ENCODE peak calls at places on chromosomes 13 and 19, in ten cellular contexts. One of them, this sample, is unnamed.

GRCh38 chr13:30020726-30021312 is 170.4 kb upstream of the UBL3 start:
- DNase-seq in AG09319: no peak
- DNase-seq in GM12865: no peak
- DNase-seq in GF-D8: no peak
- DNase-seq in fibroblast of mammary gland: peak; percentile 54
- DNase-seq in left ventricle myocardium inferior: no peak
- DNase-seq in HuH-7: no peak
- DNase-seq in H54: peak; percentile 16
- DNase-seq in AG10803: peak; percentile 25
- DNase-seq in left cardiac atrium: no peak
- DNase-seq in this sample: no peak

GRCh38 chr13:44218501-44219240 is 155.0 kb upstream of the SERP2 start:
- DNase-seq in HuH-7: no peak
- DNase-seq in GF-D8: no peak
- DNase-seq in GM12865: no peak
- DNase-seq in left ventricle myocardium inferior: peak; percentile 76
- DNase-seq in AG09319: no peak
- DNase-seq in fibroblast of mammary gland: peak; percentile 52
- DNase-seq in left cardiac atrium: peak; percentile 79
- DNase-seq in AG10803: no peak
- DNase-seq in H54: no peak
- DNase-seq in this sample: no peak

GRCh38 chr13:46637213-46637612 is 84.2 kb downstream of the LRCH1 start:
- DNase-seq in left ventricle myocardium inferior: no peak
- DNase-seq in AG10803: no peak
- DNase-seq in fibroblast of mammary gland: no peak
- DNase-seq in H54: no peak
- DNase-seq in GF-D8: no peak
- DNase-seq in left cardiac atrium: no peak
- DNase-seq in AG09319: no peak
- DNase-seq in GM12865: no peak
- DNase-seq in HuH-7: no peak
- DNase-seq in this sample: no peak

GRCh38 chr13:49097374-49097773 is 121.7 kb downstream of the FNDC3A start:
- DNase-seq in AG09319: peak; percentile 31
- DNase-seq in H54: no peak
- DNase-seq in AG10803: peak; percentile 63
- DNase-seq in GF-D8: no peak
- DNase-seq in GM12865: no peak
- DNase-seq in left ventricle myocardium inferior: no peak
- DNase-seq in left cardiac atrium: no peak
- DNase-seq in fibroblast of mammary gland: peak; percentile 97
- DNase-seq in HuH-7: no peak
- DNase-seq in this sample: peak; percentile 50

GRCh38 chr13:102696465-102696864 is 1.6 kb upstream of the METTL21C start:
- DNase-seq in AG10803: no peak
- DNase-seq in AG09319: no peak
- DNase-seq in GM12865: no peak
- DNase-seq in fibroblast of mammary gland: no peak
- DNase-seq in left cardiac atrium: no peak
- DNase-seq in H54: no peak
- DNase-seq in left ventricle myocardium inferior: no peak
- DNase-seq in GF-D8: no peak
- DNase-seq in HuH-7: no peak
- DNase-seq in this sample: no peak

GRCh38 chr19:29120471-29120870 is 92.5 kb downstream of the UQCRFS1 start:
- DNase-seq in AG10803: no peak
- DNase-seq in fibroblast of mammary gland: no peak
- DNase-seq in GM12865: no peak
- DNase-seq in AG09319: no peak
- DNase-seq in left ventricle myocardium inferior: no peak
- DNase-seq in left cardiac atrium: no peak
- DNase-seq in H54: no peak
- DNase-seq in GF-D8: no peak
- DNase-seq in HuH-7: no peak
- DNase-seq in this sample: no peak

GRCh38 chr13:22080832-22081231 is 410.0 kb downstream of the FGF9 start:
- DNase-seq in fibroblast of mammary gland: no peak
- DNase-seq in GF-D8: no peak
- DNase-seq in AG10803: no peak
- DNase-seq in HuH-7: no peak
- DNase-seq in GM12865: no peak
- DNase-seq in AG09319: no peak
- DNase-seq in left cardiac atrium: no peak
- DNase-seq in left ventricle myocardium inferior: no peak
- DNase-seq in H54: no peak
- DNase-seq in this sample: no peak

GRCh38 chr19:9467161-9467560 is 31.3 kb downstream of the ZNF560 start:
- DNase-seq in fibroblast of mammary gland: no peak
- DNase-seq in AG09319: no peak
- DNase-seq in AG10803: no peak
- DNase-seq in H54: no peak
- DNase-seq in left cardiac atrium: no peak
- DNase-seq in GM12865: no peak
- DNase-seq in HuH-7: no peak
- DNase-seq in left ventricle myocardium inferior: no peak
- DNase-seq in GF-D8: no peak
- DNase-seq in this sample: no peak

GRCh38 chr13:21971662-21972635 is 301.1 kb downstream of the FGF9 start:
- DNase-seq in AG10803: peak; percentile 89
- DNase-seq in GM12865: no peak
- DNase-seq in GF-D8: no peak
- DNase-seq in left ventricle myocardium inferior: no peak
- DNase-seq in AG09319: no peak
- DNase-seq in HuH-7: no peak
- DNase-seq in H54: no peak
- DNase-seq in left cardiac atrium: no peak
- DNase-seq in fibroblast of mammary gland: no peak
- DNase-seq in this sample: no peak

GRCh38 chr13:51822106-51822840 is 18.3 kb upstream of the DHRS12 start:
- DNase-seq in H54: no peak
- DNase-seq in AG09319: no peak
- DNase-seq in fibroblast of mammary gland: no peak
- DNase-seq in GM12865: no peak
- DNase-seq in left ventricle myocardium inferior: no peak
- DNase-seq in GF-D8: no peak
- DNase-seq in HuH-7: no peak
- DNase-seq in AG10803: no peak
- DNase-seq in left cardiac atrium: no peak
- DNase-seq in this sample: no peak

GRCh38 chr19:40133491-40133890 is 42.7 kb upstream of the ZNF780A start:
- DNase-seq in GF-D8: no peak
- DNase-seq in left cardiac atrium: no peak
- DNase-seq in GM12865: no peak
- DNase-seq in AG09319: no peak
- DNase-seq in left ventricle myocardium inferior: no peak
- DNase-seq in AG10803: no peak
- DNase-seq in HuH-7: no peak
- DNase-seq in fibroblast of mammary gland: no peak
- DNase-seq in H54: no peak
- DNase-seq in this sample: no peak

GRCh38 chr19:33446156-33446917 is 72.8 kb downstream of the CEBPG start:
- DNase-seq in GM12865: no peak
- DNase-seq in HuH-7: no peak
- DNase-seq in left cardiac atrium: peak; percentile 5
- DNase-seq in left ventricle myocardium inferior: peak; percentile 7
- DNase-seq in AG09319: no peak
- DNase-seq in GF-D8: no peak
- DNase-seq in H54: no peak
- DNase-seq in fibroblast of mammary gland: peak; percentile 48
- DNase-seq in AG10803: no peak
- DNase-seq in this sample: no peak

GRCh38 chr13:46057251-46058015 is 4.9 kb upstream of the ZC3H13 start:
- DNase-seq in H54: no peak
- DNase-seq in HuH-7: no peak
- DNase-seq in GM12865: no peak
- DNase-seq in GF-D8: peak; percentile 41
- DNase-seq in AG10803: peak; percentile 75
- DNase-seq in left cardiac atrium: no peak
- DNase-seq in AG09319: no peak
- DNase-seq in left ventricle myocardium inferior: no peak
- DNase-seq in fibroblast of mammary gland: peak; percentile 45
- DNase-seq in this sample: no peak

GRCh38 chr19:16160943-16161560 is 12.3 kb downstream of the CIB3 start:
- DNase-seq in GF-D8: no peak
- DNase-seq in H54: peak; percentile 74
- DNase-seq in fibroblast of mammary gland: peak; percentile 89
- DNase-seq in left ventricle myocardium inferior: no peak
- DNase-seq in AG09319: no peak
- DNase-seq in left cardiac atrium: no peak
- DNase-seq in AG10803: peak; percentile 30
- DNase-seq in HuH-7: no peak
- DNase-seq in GM12865: no peak
- DNase-seq in this sample: peak; percentile 73

GRCh38 chr13:61128850-61129645 is 286.6 kb downstream of the PCDH20 start:
- DNase-seq in fibroblast of mammary gland: no peak
- DNase-seq in GM12865: no peak
- DNase-seq in GF-D8: no peak
- DNase-seq in AG10803: no peak
- DNase-seq in AG09319: no peak
- DNase-seq in HuH-7: no peak
- DNase-seq in left ventricle myocardium inferior: no peak
- DNase-seq in H54: no peak
- DNase-seq in left cardiac atrium: no peak
- DNase-seq in this sample: no peak

GRCh38 chr13:59477011-59477410 is 686.7 kb downstream of the DIAPH3 start:
- DNase-seq in left cardiac atrium: no peak
- DNase-seq in AG10803: no peak
- DNase-seq in H54: no peak
- DNase-seq in HuH-7: no peak
- DNase-seq in GM12865: peak; percentile 7
- DNase-seq in fibroblast of mammary gland: no peak
- DNase-seq in GF-D8: no peak
- DNase-seq in AG09319: no peak
- DNase-seq in left ventricle myocardium inferior: no peak
- DNase-seq in this sample: no peak

GRCh38 chr19:18865973-18866799 is 29.8 kb downstream of the CERS1 start:
- DNase-seq in AG09319: no peak
- DNase-seq in left ventricle myocardium inferior: peak; percentile 66
- DNase-seq in AG10803: peak; percentile 40
- DNase-seq in fibroblast of mammary gland: peak; percentile 55
- DNase-seq in HuH-7: peak; percentile 97
- DNase-seq in left cardiac atrium: peak; percentile 67
- DNase-seq in H54: peak; percentile 86
- DNase-seq in GM12865: peak; percentile 69
- DNase-seq in GF-D8: no peak
- DNase-seq in this sample: no peak

GRCh38 chr19:17063412-17063811 is 11.8 kb downstream of the HAUS8 start:
- DNase-seq in fibroblast of mammary gland: no peak
- DNase-seq in HuH-7: no peak
- DNase-seq in GM12865: no peak
- DNase-seq in H54: no peak
- DNase-seq in GF-D8: no peak
- DNase-seq in AG10803: no peak
- DNase-seq in left cardiac atrium: no peak
- DNase-seq in AG09319: no peak
- DNase-seq in left ventricle myocardium inferior: no peak
- DNase-seq in this sample: no peak

GRCh38 chr19:10006335-10006708 is 4.0 kb downstream of the COL5A3 start:
- DNase-seq in H54: no peak
- DNase-seq in GM12865: peak; percentile 22
- DNase-seq in fibroblast of mammary gland: peak; percentile 87
- DNase-seq in GF-D8: no peak
- DNase-seq in AG09319: no peak
- DNase-seq in AG10803: peak; percentile 83
- DNase-seq in HuH-7: no peak
- DNase-seq in left cardiac atrium: peak; percentile 58
- DNase-seq in left ventricle myocardium inferior: peak; percentile 66
- DNase-seq in this sample: peak; percentile 81

GRCh38 chr19:36152061-36152885 is at the start of gene COX7A1:
- DNase-seq in HuH-7: no peak
- DNase-seq in H54: no peak
- DNase-seq in left ventricle myocardium inferior: peak; percentile 87
- DNase-seq in GF-D8: no peak
- DNase-seq in left cardiac atrium: peak; percentile 84
- DNase-seq in AG10803: peak; percentile 59
- DNase-seq in GM12865: no peak
- DNase-seq in fibroblast of mammary gland: peak; percentile 35
- DNase-seq in AG09319: no peak
- DNase-seq in this sample: no peak

GRCh38 chr19:13849277-13849676 is 27.7 kb upstream of the NANOS3 start:
- DNase-seq in AG09319: no peak
- DNase-seq in H54: no peak
- DNase-seq in left ventricle myocardium inferior: no peak
- DNase-seq in GF-D8: no peak
- DNase-seq in GM12865: no peak
- DNase-seq in left cardiac atrium: no peak
- DNase-seq in AG10803: no peak
- DNase-seq in fibroblast of mammary gland: no peak
- DNase-seq in HuH-7: no peak
- DNase-seq in this sample: no peak

GRCh38 chr19:23887642-23888041 is 27.0 kb upstream of the ZNF726 start:
- DNase-seq in fibroblast of mammary gland: no peak
- DNase-seq in AG10803: no peak
- DNase-seq in GF-D8: no peak
- DNase-seq in left ventricle myocardium inferior: no peak
- DNase-seq in AG09319: no peak
- DNase-seq in GM12865: no peak
- DNase-seq in H54: no peak
- DNase-seq in HuH-7: peak; percentile 15
- DNase-seq in left cardiac atrium: no peak
- DNase-seq in this sample: no peak

GRCh38 chr19:52935434-52935833 is 12.2 kb upstream of the ZNF888 start:
- DNase-seq in AG09319: no peak
- DNase-seq in AG10803: no peak
- DNase-seq in H54: peak; percentile 43
- DNase-seq in GM12865: no peak
- DNase-seq in left ventricle myocardium inferior: no peak
- DNase-seq in left cardiac atrium: no peak
- DNase-seq in fibroblast of mammary gland: peak; percentile 31
- DNase-seq in HuH-7: no peak
- DNase-seq in GF-D8: no peak
- DNase-seq in this sample: no peak

GRCh38 chr19:4831351-4832340 is at the start of gene TICAM1:
- DNase-seq in AG09319: no peak
- DNase-seq in GF-D8: no peak
- DNase-seq in left cardiac atrium: peak; percentile 85
- DNase-seq in HuH-7: peak; percentile 45
- DNase-seq in GM12865: peak; percentile 86
- DNase-seq in fibroblast of mammary gland: peak; percentile 40
- DNase-seq in AG10803: peak; percentile 63
- DNase-seq in H54: peak; percentile 63
- DNase-seq in left ventricle myocardium inferior: peak; percentile 83
- DNase-seq in this sample: peak; percentile 32

GRCh38 chr19:43207991-43208390 is 2.6 kb upstream of the PSG4 start:
- DNase-seq in GF-D8: no peak
- DNase-seq in AG10803: no peak
- DNase-seq in H54: no peak
- DNase-seq in left ventricle myocardium inferior: no peak
- DNase-seq in AG09319: no peak
- DNase-seq in left cardiac atrium: no peak
- DNase-seq in HuH-7: no peak
- DNase-seq in fibroblast of mammary gland: no peak
- DNase-seq in GM12865: no peak
- DNase-seq in this sample: no peak

GRCh38 chr13:113981201-113981605 is 7.3 kb upstream of the C13orf46 start:
- DNase-seq in GM12865: no peak
- DNase-seq in left cardiac atrium: no peak
- DNase-seq in fibroblast of mammary gland: no peak
- DNase-seq in left ventricle myocardium inferior: peak; percentile 47
- DNase-seq in GF-D8: no peak
- DNase-seq in HuH-7: no peak
- DNase-seq in AG10803: no peak
- DNase-seq in AG09319: no peak
- DNase-seq in H54: peak; percentile 84
- DNase-seq in this sample: no peak

GRCh38 chr13:87674143-87674772 is 3.1 kb downstream of the SLITRK5 start:
- DNase-seq in left ventricle myocardium inferior: no peak
- DNase-seq in GF-D8: no peak
- DNase-seq in fibroblast of mammary gland: no peak
- DNase-seq in GM12865: no peak
- DNase-seq in H54: no peak
- DNase-seq in AG09319: no peak
- DNase-seq in HuH-7: no peak
- DNase-seq in AG10803: no peak
- DNase-seq in left cardiac atrium: no peak
- DNase-seq in this sample: no peak